ENCODE peak calls at places on chromosomes 12 and 14, in seven cellular contexts. One of them, this sample, is unnamed.

GRCh38 chr12:39327520-39327919 is 115.4 kb downstream of the KIF21A start:
- DNase-seq in H4: no peak
- DNase-seq in progenitor cell of endocrine pancreas: no peak
- DNase-seq in ELR: no peak
- DNase-seq in NCI-H460: no peak
- DNase-seq in stimulated activated CD4-positive, alpha-beta T cell treated with anti-CD3 and anti-CD28 coated beads, Interleukin-15, amount 100 ng/mL, for 1 hour: no peak
- DNase-seq in M059J: no peak
- DNase-seq in this sample: no peak

GRCh38 chr14:70359076-70359424 is 433 bp downstream of the COX16 start:
- DNase-seq in H4: no peak
- DNase-seq in progenitor cell of endocrine pancreas: no peak
- DNase-seq in ELR: no peak
- DNase-seq in NCI-H460: no peak
- DNase-seq in stimulated activated CD4-positive, alpha-beta T cell treated with anti-CD3 and anti-CD28 coated beads, Interleukin-15, amount 100 ng/mL, for 1 hour: no peak
- DNase-seq in M059J: no peak
- DNase-seq in this sample: peak

GRCh38 chr12:28089363-28089762 is 100.9 kb upstream of the CCDC91 start:
- DNase-seq in H4: no peak
- DNase-seq in progenitor cell of endocrine pancreas: no peak
- DNase-seq in ELR: peak
- DNase-seq in NCI-H460: peak
- DNase-seq in stimulated activated CD4-positive, alpha-beta T cell treated with anti-CD3 and anti-CD28 coated beads, Interleukin-15, amount 100 ng/mL, for 1 hour: no peak
- DNase-seq in M059J: peak
- DNase-seq in this sample: peak

GRCh38 chr14:89331398-89331797 is 85.6 kb downstream of the FOXN3 start:
- DNase-seq in H4: no peak
- DNase-seq in progenitor cell of endocrine pancreas: no peak
- DNase-seq in ELR: no peak
- DNase-seq in NCI-H460: no peak
- DNase-seq in stimulated activated CD4-positive, alpha-beta T cell treated with anti-CD3 and anti-CD28 coated beads, Interleukin-15, amount 100 ng/mL, for 1 hour: no peak
- DNase-seq in M059J: no peak
- DNase-seq in this sample: no peak

GRCh38 chr12:32390572-32391219 is 8.7 kb upstream of the FGD4 start:
- DNase-seq in H4: no peak
- DNase-seq in progenitor cell of endocrine pancreas: no peak
- DNase-seq in ELR: no peak
- DNase-seq in NCI-H460: no peak
- DNase-seq in stimulated activated CD4-positive, alpha-beta T cell treated with anti-CD3 and anti-CD28 coated beads, Interleukin-15, amount 100 ng/mL, for 1 hour: peak
- DNase-seq in M059J: no peak
- DNase-seq in this sample: no peak

GRCh38 chr12:75738486-75738885 is 227.1 kb upstream of the KRR1 start:
- DNase-seq in H4: no peak
- DNase-seq in progenitor cell of endocrine pancreas: no peak
- DNase-seq in ELR: no peak
- DNase-seq in NCI-H460: no peak
- DNase-seq in stimulated activated CD4-positive, alpha-beta T cell treated with anti-CD3 and anti-CD28 coated beads, Interleukin-15, amount 100 ng/mL, for 1 hour: peak
- DNase-seq in M059J: peak
- DNase-seq in this sample: no peak

GRCh38 chr12:26678697-26679660 is 154.0 kb downstream of the ITPR2 start:
- DNase-seq in H4: no peak
- DNase-seq in progenitor cell of endocrine pancreas: no peak
- DNase-seq in ELR: peak
- DNase-seq in NCI-H460: no peak
- DNase-seq in stimulated activated CD4-positive, alpha-beta T cell treated with anti-CD3 and anti-CD28 coated beads, Interleukin-15, amount 100 ng/mL, for 1 hour: no peak
- DNase-seq in M059J: peak
- DNase-seq in this sample: peak

GRCh38 chr12:78385541-78385940 is 479.0 kb upstream of the SYT1 start:
- DNase-seq in H4: no peak
- DNase-seq in progenitor cell of endocrine pancreas: no peak
- DNase-seq in ELR: peak
- DNase-seq in NCI-H460: no peak
- DNase-seq in stimulated activated CD4-positive, alpha-beta T cell treated with anti-CD3 and anti-CD28 coated beads, Interleukin-15, amount 100 ng/mL, for 1 hour: no peak
- DNase-seq in M059J: peak
- DNase-seq in this sample: peak

GRCh38 chr12:113291586-113291985 is 43.3 kb downstream of the SLC8B1 start:
- DNase-seq in H4: no peak
- DNase-seq in progenitor cell of endocrine pancreas: no peak
- DNase-seq in ELR: no peak
- DNase-seq in NCI-H460: no peak
- DNase-seq in stimulated activated CD4-positive, alpha-beta T cell treated with anti-CD3 and anti-CD28 coated beads, Interleukin-15, amount 100 ng/mL, for 1 hour: no peak
- DNase-seq in M059J: no peak
- DNase-seq in this sample: no peak

GRCh38 chr12:102061096-102061555 is 665 bp downstream of the WASHC3 start:
- DNase-seq in H4: no peak
- DNase-seq in progenitor cell of endocrine pancreas: no peak
- DNase-seq in ELR: no peak
- DNase-seq in NCI-H460: no peak
- DNase-seq in stimulated activated CD4-positive, alpha-beta T cell treated with anti-CD3 and anti-CD28 coated beads, Interleukin-15, amount 100 ng/mL, for 1 hour: no peak
- DNase-seq in M059J: no peak
- DNase-seq in this sample: no peak

GRCh38 chr14:78997811-78998210 is 827.6 kb downstream of the NRXN3 start:
- DNase-seq in H4: no peak
- DNase-seq in progenitor cell of endocrine pancreas: no peak
- DNase-seq in ELR: no peak
- DNase-seq in NCI-H460: no peak
- DNase-seq in stimulated activated CD4-positive, alpha-beta T cell treated with anti-CD3 and anti-CD28 coated beads, Interleukin-15, amount 100 ng/mL, for 1 hour: no peak
- DNase-seq in M059J: peak
- DNase-seq in this sample: peak

GRCh38 chr12:111194703-111195051 is 174.2 kb downstream of the PHETA1 start:
- DNase-seq in H4: no peak
- DNase-seq in progenitor cell of endocrine pancreas: no peak
- DNase-seq in ELR: no peak
- DNase-seq in NCI-H460: no peak
- DNase-seq in stimulated activated CD4-positive, alpha-beta T cell treated with anti-CD3 and anti-CD28 coated beads, Interleukin-15, amount 100 ng/mL, for 1 hour: no peak
- DNase-seq in M059J: no peak
- DNase-seq in this sample: no peak

This sample was measured in EL.